ENCODE peak calls at places on chromosomes 6 and 20, in four cellular contexts. One of them, this sample, is unnamed.

GRCh38 chr6:166720859-166721258 is 93.8 kb upstream of the RPS6KA2 start:
- DNase-seq in central memory CD4-positive, alpha-beta T cell: no peak
- DNase-seq in AG08395: no peak
- DNase-seq in non-pigmented ciliary epithelial cell: no peak
- DNase-seq in this sample: no peak

GRCh38 chr6:28215425-28215824 is 9.7 kb upstream of the ZSCAN9 start:
- DNase-seq in central memory CD4-positive, alpha-beta T cell: no peak
- DNase-seq in AG08395: no peak
- DNase-seq in non-pigmented ciliary epithelial cell: no peak
- DNase-seq in this sample: no peak

GRCh38 chr6:62150048-62150663 is 135.9 kb downstream of the KHDRBS2 start:
- DNase-seq in central memory CD4-positive, alpha-beta T cell: no peak
- DNase-seq in AG08395: peak; percentile 2
- DNase-seq in non-pigmented ciliary epithelial cell: no peak
- DNase-seq in this sample: no peak

GRCh38 chr20:63590218-63591146 is 16.4 kb upstream of the HELZ2 start:
- DNase-seq in central memory CD4-positive, alpha-beta T cell: no peak
- DNase-seq in AG08395: no peak
- DNase-seq in non-pigmented ciliary epithelial cell: no peak
- DNase-seq in this sample: no peak

GRCh38 chr6:44666324-44666723 is 278.8 kb downstream of the CDC5L start:
- DNase-seq in central memory CD4-positive, alpha-beta T cell: no peak
- DNase-seq in AG08395: no peak
- DNase-seq in non-pigmented ciliary epithelial cell: no peak
- DNase-seq in this sample: no peak

GRCh38 chr6:47242483-47243386 is 67.0 kb downstream of the TNFRSF21 start:
- DNase-seq in central memory CD4-positive, alpha-beta T cell: peak; percentile 39
- DNase-seq in AG08395: peak; percentile 87
- DNase-seq in non-pigmented ciliary epithelial cell: peak; percentile 78
- DNase-seq in this sample: peak; percentile 73

GRCh38 chr6:26571592-26572296 is 25.0 kb upstream of the ABT1 start:
- DNase-seq in central memory CD4-positive, alpha-beta T cell: peak; percentile 71
- DNase-seq in AG08395: peak; percentile 77
- DNase-seq in non-pigmented ciliary epithelial cell: no peak
- DNase-seq in this sample: peak; percentile 82

GRCh38 chr6:160972111-160972510 is 19.5 kb upstream of the MAP3K4 start:
- DNase-seq in central memory CD4-positive, alpha-beta T cell: no peak
- DNase-seq in AG08395: peak; percentile 83
- DNase-seq in non-pigmented ciliary epithelial cell: peak; percentile 86
- DNase-seq in this sample: no peak

GRCh38 chr20:32539063-32539816 is 45.9 kb downstream of the NOL4L start:
- DNase-seq in central memory CD4-positive, alpha-beta T cell: no peak
- DNase-seq in AG08395: no peak
- DNase-seq in non-pigmented ciliary epithelial cell: no peak
- DNase-seq in this sample: no peak

GRCh38 chr6:44730771-44731391 is 343.4 kb downstream of the CDC5L start:
- DNase-seq in central memory CD4-positive, alpha-beta T cell: no peak
- DNase-seq in AG08395: peak; percentile 31
- DNase-seq in non-pigmented ciliary epithelial cell: peak; percentile 24
- DNase-seq in this sample: no peak

GRCh38 chr6:164200071-164200470 is 785.6 kb downstream of the QKI start:
- DNase-seq in central memory CD4-positive, alpha-beta T cell: no peak
- DNase-seq in AG08395: peak; percentile 21
- DNase-seq in non-pigmented ciliary epithelial cell: no peak
- DNase-seq in this sample: no peak

This sample was measured in NCI-H1417.